ENCODE peak calls at places on chromosomes 1 and 21, in four cellular contexts. One of them, this sample, is unnamed.

GRCh38 chr21:19031956-19032355 is 628.4 kb upstream of the TMPRSS15 start:
- DNase-seq in renal cortical epithelial cell: no peak
- DNase-seq in aorta: no peak
- DNase-seq in sigmoid colon: no peak
- DNase-seq in this sample: no peak

GRCh38 chr1:46401514-46401913 is 7.4 kb downstream of the FAAH start:
- DNase-seq in renal cortical epithelial cell: peak; percentile 33
- DNase-seq in aorta: peak; percentile 25
- DNase-seq in sigmoid colon: peak; percentile 48
- DNase-seq in this sample: no peak

GRCh38 chr1:227888404-227889046 is 59.2 kb downstream of the WNT9A start:
- DNase-seq in renal cortical epithelial cell: no peak
- DNase-seq in aorta: no peak
- DNase-seq in sigmoid colon: peak; percentile 67
- DNase-seq in this sample: no peak

GRCh38 chr1:34885405-34886247 is 26.1 kb upstream of the SMIM12 start:
- DNase-seq in renal cortical epithelial cell: no peak
- DNase-seq in aorta: peak; percentile 59
- DNase-seq in sigmoid colon: no peak
- DNase-seq in this sample: no peak

GRCh38 chr1:155463865-155464264 is 98.7 kb downstream of the ASH1L start:
- DNase-seq in renal cortical epithelial cell: peak; percentile 62
- DNase-seq in aorta: no peak
- DNase-seq in sigmoid colon: no peak
- DNase-seq in this sample: no peak

GRCh38 chr1:33042836-33043235 is 6.2 kb upstream of the AK2 start:
- DNase-seq in renal cortical epithelial cell: no peak
- DNase-seq in aorta: no peak
- DNase-seq in sigmoid colon: no peak
- DNase-seq in this sample: no peak

GRCh38 chr1:169321539-169321938 is 46.1 kb downstream of the NME7 start:
- DNase-seq in renal cortical epithelial cell: peak; percentile 46
- DNase-seq in aorta: no peak
- DNase-seq in sigmoid colon: no peak
- DNase-seq in this sample: no peak

GRCh38 chr1:227788279-227789041 is 27.0 kb upstream of the PRSS38 start:
- DNase-seq in renal cortical epithelial cell: peak; percentile 4
- DNase-seq in aorta: peak; percentile 84
- DNase-seq in sigmoid colon: peak; percentile 91
- DNase-seq in this sample: no peak

GRCh38 chr1:190633488-190633887 is 155.8 kb upstream of the BRINP3 start:
- DNase-seq in renal cortical epithelial cell: peak; percentile 2
- DNase-seq in aorta: no peak
- DNase-seq in sigmoid colon: no peak
- DNase-seq in this sample: no peak

GRCh38 chr1:179091691-179092165 is 9.9 kb downstream of the TOR3A start:
- DNase-seq in renal cortical epithelial cell: peak; percentile 80
- DNase-seq in aorta: peak; percentile 74
- DNase-seq in sigmoid colon: peak; percentile 88
- DNase-seq in this sample: no peak

GRCh38 chr1:240737761-240738265 is 125.9 kb upstream of the GREM2 start:
- DNase-seq in renal cortical epithelial cell: no peak
- DNase-seq in aorta: no peak
- DNase-seq in sigmoid colon: no peak
- DNase-seq in this sample: no peak

GRCh38 chr21:42439284-42440186 is 35.8 kb downstream of the UBASH3A start:
- DNase-seq in renal cortical epithelial cell: no peak
- DNase-seq in aorta: no peak
- DNase-seq in sigmoid colon: no peak
- DNase-seq in this sample: no peak

GRCh38 chr1:178344513-178345077 is 152.2 kb downstream of the CLEC20A start:
- DNase-seq in renal cortical epithelial cell: peak; percentile 90
- DNase-seq in aorta: no peak
- DNase-seq in sigmoid colon: no peak
- DNase-seq in this sample: peak; percentile 8

GRCh38 chr1:202938287-202938925 is 11.4 kb upstream of the KLHL12 start:
- DNase-seq in renal cortical epithelial cell: no peak
- DNase-seq in aorta: no peak
- DNase-seq in sigmoid colon: no peak
- DNase-seq in this sample: peak; percentile 22

GRCh38 chr1:39900662-39901485 is 843 bp downstream of the MYCL start:
- DNase-seq in renal cortical epithelial cell: no peak
- DNase-seq in aorta: no peak
- DNase-seq in sigmoid colon: no peak
- DNase-seq in this sample: peak; percentile 64

GRCh38 chr1:167697667-167698141 is 24.1 kb upstream of the MPZL1 start:
- DNase-seq in renal cortical epithelial cell: no peak
- DNase-seq in aorta: peak; percentile 82
- DNase-seq in sigmoid colon: no peak
- DNase-seq in this sample: no peak

GRCh38 chr1:209425959-209426358 is 157.6 kb upstream of the CAMK1G start:
- DNase-seq in renal cortical epithelial cell: no peak
- DNase-seq in aorta: no peak
- DNase-seq in sigmoid colon: no peak
- DNase-seq in this sample: no peak

GRCh38 chr1:93221913-93222312 is 41.4 kb downstream of the CCDC18 start:
- DNase-seq in renal cortical epithelial cell: no peak
- DNase-seq in aorta: no peak
- DNase-seq in sigmoid colon: no peak
- DNase-seq in this sample: peak; percentile 7

GRCh38 chr1:15412843-15413242 is 3.2 kb downstream of the EFHD2 start:
- DNase-seq in renal cortical epithelial cell: no peak
- DNase-seq in aorta: peak; percentile 71
- DNase-seq in sigmoid colon: no peak
- DNase-seq in this sample: no peak

GRCh38 chr1:211296396-211296795 is 30.2 kb upstream of the TRAF5 start:
- DNase-seq in renal cortical epithelial cell: no peak
- DNase-seq in aorta: no peak
- DNase-seq in sigmoid colon: no peak
- DNase-seq in this sample: no peak

GRCh38 chr1:98355656-98356384 is 305.7 kb upstream of the SNX7 start:
- DNase-seq in renal cortical epithelial cell: peak; percentile 61
- DNase-seq in aorta: no peak
- DNase-seq in sigmoid colon: no peak
- DNase-seq in this sample: peak; percentile 35

GRCh38 chr1:23167353-23168078 is 1.1 kb downstream of the LUZP1 start:
- DNase-seq in renal cortical epithelial cell: no peak
- DNase-seq in aorta: peak; percentile 63
- DNase-seq in sigmoid colon: peak; percentile 69
- DNase-seq in this sample: peak; percentile 59

GRCh38 chr1:181583598-181583997 is 100.3 kb downstream of the CACNA1E start:
- DNase-seq in renal cortical epithelial cell: no peak
- DNase-seq in aorta: no peak
- DNase-seq in sigmoid colon: no peak
- DNase-seq in this sample: no peak

GRCh38 chr1:105386489-105386888 is 1636.8 kb downstream of the AMY1C start:
- DNase-seq in renal cortical epithelial cell: no peak
- DNase-seq in aorta: no peak
- DNase-seq in sigmoid colon: no peak
- DNase-seq in this sample: no peak

GRCh38 chr1:156709743-156710489 is 4.5 kb upstream of the CRABP2 start:
- DNase-seq in renal cortical epithelial cell: peak; percentile 49
- DNase-seq in aorta: peak; percentile 85
- DNase-seq in sigmoid colon: peak; percentile 87
- DNase-seq in this sample: no peak

GRCh38 chr1:145705634-145706033 is 1.5 kb downstream of the PDZK1 start:
- DNase-seq in renal cortical epithelial cell: no peak
- DNase-seq in aorta: no peak
- DNase-seq in sigmoid colon: no peak
- DNase-seq in this sample: no peak

GRCh38 chr1:90083995-90084394 is 89.1 kb downstream of the ZNF326 start:
- DNase-seq in renal cortical epithelial cell: no peak
- DNase-seq in aorta: no peak
- DNase-seq in sigmoid colon: no peak
- DNase-seq in this sample: no peak

GRCh38 chr1:155978973-155979429 is 654 bp upstream of the ARHGEF2 start:
- DNase-seq in renal cortical epithelial cell: no peak
- DNase-seq in aorta: no peak
- DNase-seq in sigmoid colon: peak; percentile 73
- DNase-seq in this sample: peak; percentile 52

This sample was measured in SJCRH30.